ENCODE peak calls at places on chromosomes 11 and 22, in nine cellular contexts. One of them, this sample, is unnamed.

GRCh38 chr11:45812581-45813548 is 7.9 kb downstream of the SLC35C1 start:
- DNase-seq in cardiac muscle cell: no peak
- DNase-seq in suprapubic skin: no peak
- DNase-seq in GM06990: no peak
- DNase-seq in kidney: no peak
- DNase-seq in neural crest cell: no peak
- DNase-seq in fibroblast of lung: no peak
- DNase-seq in fibroblast of mammary gland: no peak
- DNase-seq in left lung: peak; percentile 22
- DNase-seq in this sample: no peak

GRCh38 chr22:43435851-43436535 is 24.2 kb downstream of the MPPED1 start:
- DNase-seq in cardiac muscle cell: no peak
- DNase-seq in suprapubic skin: no peak
- DNase-seq in GM06990: no peak
- DNase-seq in kidney: peak; percentile 61
- DNase-seq in neural crest cell: no peak
- DNase-seq in fibroblast of lung: no peak
- DNase-seq in fibroblast of mammary gland: no peak
- DNase-seq in left lung: no peak
- DNase-seq in this sample: no peak

GRCh38 chr22:25759825-25760231 is 17.8 kb downstream of the MYO18B start:
- DNase-seq in cardiac muscle cell: no peak
- DNase-seq in suprapubic skin: no peak
- DNase-seq in GM06990: no peak
- DNase-seq in kidney: no peak
- DNase-seq in neural crest cell: no peak
- DNase-seq in fibroblast of lung: peak; percentile 95
- DNase-seq in fibroblast of mammary gland: peak; percentile 98
- DNase-seq in left lung: no peak
- DNase-seq in this sample: no peak

GRCh38 chr11:128212324-128212723 is 375.0 kb downstream of the ETS1 start:
- DNase-seq in cardiac muscle cell: no peak
- DNase-seq in suprapubic skin: no peak
- DNase-seq in GM06990: no peak
- DNase-seq in kidney: no peak
- DNase-seq in neural crest cell: no peak
- DNase-seq in fibroblast of lung: no peak
- DNase-seq in fibroblast of mammary gland: no peak
- DNase-seq in left lung: no peak
- DNase-seq in this sample: no peak

GRCh38 chr11:22467741-22468140 is 129.6 kb downstream of the SLC17A6 start:
- DNase-seq in cardiac muscle cell: no peak
- DNase-seq in suprapubic skin: no peak
- DNase-seq in GM06990: no peak
- DNase-seq in kidney: no peak
- DNase-seq in neural crest cell: no peak
- DNase-seq in fibroblast of lung: no peak
- DNase-seq in fibroblast of mammary gland: no peak
- DNase-seq in left lung: no peak
- DNase-seq in this sample: no peak

GRCh38 chr11:14414470-14415461 is 55.8 kb upstream of the RRAS2 start:
- DNase-seq in cardiac muscle cell: no peak
- DNase-seq in suprapubic skin: no peak
- DNase-seq in GM06990: peak; percentile 22
- DNase-seq in kidney: no peak
- DNase-seq in neural crest cell: no peak
- DNase-seq in fibroblast of lung: peak; percentile 33
- DNase-seq in fibroblast of mammary gland: peak; percentile 54
- DNase-seq in left lung: no peak
- DNase-seq in this sample: no peak

GRCh38 chr11:3903207-3903896 is 47.9 kb downstream of the STIM1 start:
- DNase-seq in cardiac muscle cell: no peak
- DNase-seq in suprapubic skin: no peak
- DNase-seq in GM06990: no peak
- DNase-seq in kidney: no peak
- DNase-seq in neural crest cell: no peak
- DNase-seq in fibroblast of lung: no peak
- DNase-seq in fibroblast of mammary gland: no peak
- DNase-seq in left lung: no peak
- DNase-seq in this sample: no peak

GRCh38 chr11:64384981-64385952 is 26.3 kb downstream of the RPS6KA4 start:
- DNase-seq in cardiac muscle cell: peak; percentile 48
- DNase-seq in suprapubic skin: no peak
- DNase-seq in GM06990: no peak
- DNase-seq in kidney: no peak
- DNase-seq in neural crest cell: no peak
- DNase-seq in fibroblast of lung: no peak
- DNase-seq in fibroblast of mammary gland: no peak
- DNase-seq in left lung: peak; percentile 40
- DNase-seq in this sample: no peak

GRCh38 chr11:2451916-2452694 is 7.3 kb downstream of the KCNQ1 start:
- DNase-seq in cardiac muscle cell: no peak
- DNase-seq in suprapubic skin: peak; percentile 50
- DNase-seq in GM06990: no peak
- DNase-seq in kidney: no peak
- DNase-seq in neural crest cell: no peak
- DNase-seq in fibroblast of lung: no peak
- DNase-seq in fibroblast of mammary gland: peak; percentile 23
- DNase-seq in left lung: peak; percentile 21
- DNase-seq in this sample: no peak

GRCh38 chr11:10844364-10844763 is 13.5 kb downstream of the ZBED5 start:
- DNase-seq in cardiac muscle cell: no peak
- DNase-seq in suprapubic skin: no peak
- DNase-seq in GM06990: no peak
- DNase-seq in kidney: no peak
- DNase-seq in neural crest cell: no peak
- DNase-seq in fibroblast of lung: no peak
- DNase-seq in fibroblast of mammary gland: no peak
- DNase-seq in left lung: no peak
- DNase-seq in this sample: no peak

GRCh38 chr11:14773755-14774154 is 118.3 kb downstream of the CYP2R1 start:
- DNase-seq in cardiac muscle cell: no peak
- DNase-seq in suprapubic skin: no peak
- DNase-seq in GM06990: no peak
- DNase-seq in kidney: no peak
- DNase-seq in neural crest cell: no peak
- DNase-seq in fibroblast of lung: peak; percentile 22
- DNase-seq in fibroblast of mammary gland: peak; percentile 5
- DNase-seq in left lung: no peak
- DNase-seq in this sample: no peak

GRCh38 chr11:75626692-75627536 is 41.9 kb downstream of the MAP6 start:
- DNase-seq in cardiac muscle cell: no peak
- DNase-seq in suprapubic skin: no peak
- DNase-seq in GM06990: no peak
- DNase-seq in kidney: no peak
- DNase-seq in neural crest cell: no peak
- DNase-seq in fibroblast of lung: no peak
- DNase-seq in fibroblast of mammary gland: peak; percentile 39
- DNase-seq in left lung: no peak
- DNase-seq in this sample: no peak

GRCh38 chr11:120182790-120183491 is 27.9 kb upstream of the OAF start:
- DNase-seq in cardiac muscle cell: peak; percentile 74
- DNase-seq in suprapubic skin: peak; percentile 58
- DNase-seq in GM06990: no peak
- DNase-seq in kidney: peak; percentile 48
- DNase-seq in neural crest cell: no peak
- DNase-seq in fibroblast of lung: no peak
- DNase-seq in fibroblast of mammary gland: peak; percentile 72
- DNase-seq in left lung: peak; percentile 37
- DNase-seq in this sample: peak; percentile 62

GRCh38 chr11:120179071-120179672 is 31.7 kb upstream of the OAF start:
- DNase-seq in cardiac muscle cell: no peak
- DNase-seq in suprapubic skin: peak; percentile 49
- DNase-seq in GM06990: no peak
- DNase-seq in kidney: peak; percentile 33
- DNase-seq in neural crest cell: no peak
- DNase-seq in fibroblast of lung: no peak
- DNase-seq in fibroblast of mammary gland: peak; percentile 68
- DNase-seq in left lung: no peak
- DNase-seq in this sample: peak; percentile 52

GRCh38 chr11:120181446-120181992 is 29.3 kb upstream of the OAF start:
- DNase-seq in cardiac muscle cell: no peak
- DNase-seq in suprapubic skin: peak; percentile 42
- DNase-seq in GM06990: no peak
- DNase-seq in kidney: peak; percentile 19
- DNase-seq in neural crest cell: no peak
- DNase-seq in fibroblast of lung: no peak
- DNase-seq in fibroblast of mammary gland: no peak
- DNase-seq in left lung: no peak
- DNase-seq in this sample: peak; percentile 52

GRCh38 chr11:120182357-120182756 is 28.5 kb upstream of the OAF start:
- DNase-seq in cardiac muscle cell: no peak
- DNase-seq in suprapubic skin: peak; percentile 48
- DNase-seq in GM06990: no peak
- DNase-seq in kidney: peak; percentile 52
- DNase-seq in neural crest cell: no peak
- DNase-seq in fibroblast of lung: no peak
- DNase-seq in fibroblast of mammary gland: no peak
- DNase-seq in left lung: no peak
- DNase-seq in this sample: peak; percentile 60

GRCh38 chr11:120180571-120181445 is 30.0 kb upstream of the OAF start:
- DNase-seq in cardiac muscle cell: no peak
- DNase-seq in suprapubic skin: peak; percentile 66
- DNase-seq in GM06990: no peak
- DNase-seq in kidney: peak; percentile 50
- DNase-seq in neural crest cell: no peak
- DNase-seq in fibroblast of lung: peak; percentile 19
- DNase-seq in fibroblast of mammary gland: peak; percentile 96
- DNase-seq in left lung: peak; percentile 25
- DNase-seq in this sample: peak; percentile 60
- TF ChIP-seq CTCF in cardiac muscle cell: peak; percentile 38
- TF ChIP-seq CTCF in suprapubic skin: no peak
- TF ChIP-seq CTCF in GM06990: no peak
- TF ChIP-seq CTCF in kidney: no peak
- TF ChIP-seq CTCF in neural crest cell: no peak
- TF ChIP-seq CTCF in fibroblast of lung: no peak
- TF ChIP-seq CTCF in fibroblast of mammary gland: peak; percentile 53
- TF ChIP-seq CTCF in left lung: no peak
- TF ChIP-seq CTCF in this sample: peak; percentile 42

DNA sequence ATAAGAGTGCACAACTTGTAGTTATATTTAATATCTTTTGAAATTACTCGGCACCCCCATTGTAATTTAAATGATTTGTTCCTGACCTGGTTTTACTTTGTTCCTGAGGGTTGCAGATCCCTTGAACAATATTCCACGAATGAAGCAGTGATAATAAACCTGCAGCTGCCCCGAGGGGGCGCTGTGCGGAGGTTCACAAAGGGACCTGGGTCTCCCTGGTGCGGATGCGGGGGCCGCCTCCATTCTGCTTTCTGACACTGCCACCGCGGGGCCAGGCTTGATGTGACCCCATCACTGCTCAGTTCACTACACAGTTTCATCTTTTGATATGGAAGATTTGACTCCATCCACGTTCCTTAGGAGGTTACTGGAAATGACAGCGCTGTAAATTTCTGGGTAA is 62.9 kb upstream of the PRODH start:
- DNase-seq in cardiac muscle cell: peak; percentile 13
- DNase-seq in suprapubic skin: no peak
- DNase-seq in GM06990: no peak
- DNase-seq in kidney: no peak
- DNase-seq in neural crest cell: peak; percentile 17
- DNase-seq in fibroblast of lung: no peak
- DNase-seq in fibroblast of mammary gland: no peak
- DNase-seq in left lung: no peak
- DNase-seq in this sample: no peak
- TF ChIP-seq CTCF in cardiac muscle cell: peak; percentile 33
- TF ChIP-seq CTCF in suprapubic skin: no peak
- TF ChIP-seq CTCF in GM06990: peak; percentile 44
- TF ChIP-seq CTCF in kidney: no peak
- TF ChIP-seq CTCF in neural crest cell: peak; percentile 50
- TF ChIP-seq CTCF in fibroblast of lung: no peak
- TF ChIP-seq CTCF in fibroblast of mammary gland: peak; percentile 28
- TF ChIP-seq CTCF in left lung: no peak
- TF ChIP-seq CTCF in this sample: peak; percentile 62

DNA sequence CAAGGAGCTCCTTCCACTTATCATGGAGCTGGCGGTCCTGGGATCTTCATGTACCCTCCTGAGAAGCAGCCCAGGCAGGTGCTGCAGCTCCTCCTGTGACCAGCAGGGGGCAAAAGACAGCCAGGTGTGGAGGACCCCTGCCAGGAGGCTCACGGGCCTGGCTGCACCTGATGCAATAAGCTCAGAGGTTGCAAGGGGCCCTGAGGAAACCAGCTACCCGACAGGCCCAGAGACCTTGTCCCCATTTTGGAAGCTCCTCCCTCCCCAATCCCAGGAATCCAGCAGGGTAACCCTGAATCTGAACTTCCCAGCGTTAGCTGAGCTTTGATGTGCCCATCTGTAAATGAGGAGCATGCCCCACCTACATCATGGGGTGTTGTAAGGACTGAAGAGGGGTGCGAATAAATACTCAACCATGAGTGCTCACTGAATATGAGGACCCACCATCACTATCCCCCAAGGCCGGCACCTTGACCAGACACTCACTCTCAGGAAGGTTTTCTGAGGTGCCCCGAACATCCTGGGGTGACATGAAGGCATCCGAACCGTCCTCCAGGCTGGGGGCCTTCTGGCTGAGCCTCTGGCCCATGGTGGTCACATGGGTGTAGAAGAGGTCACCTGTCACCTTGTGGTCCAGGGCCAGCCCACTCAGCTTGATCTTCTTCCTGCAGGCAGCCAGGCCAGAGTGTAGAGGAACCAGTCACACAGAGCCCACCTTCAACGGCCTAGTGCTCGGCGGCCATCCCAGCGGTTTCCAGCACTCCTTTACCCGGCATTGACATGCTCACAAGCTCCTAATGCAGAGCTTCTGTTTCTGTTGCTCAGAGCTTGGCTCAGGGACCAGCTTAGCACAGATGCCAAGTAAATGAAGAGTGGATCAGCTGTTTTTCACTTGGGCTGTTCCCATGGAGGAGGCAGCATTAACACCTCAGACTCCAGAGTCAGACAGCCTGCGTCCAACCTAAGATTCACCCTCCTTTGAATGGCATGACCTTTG is 21.7 kb downstream of the SLC43A1 start:
- DNase-seq in cardiac muscle cell: peak; percentile 65
- DNase-seq in suprapubic skin: no peak
- DNase-seq in GM06990: no peak
- DNase-seq in kidney: peak; percentile 85
- DNase-seq in neural crest cell: peak; percentile 44
- DNase-seq in fibroblast of lung: no peak
- DNase-seq in fibroblast of mammary gland: no peak
- DNase-seq in left lung: peak; percentile 60
- DNase-seq in this sample: no peak
- TF ChIP-seq CTCF in cardiac muscle cell: peak; percentile 95
- TF ChIP-seq CTCF in suprapubic skin: peak; percentile 91
- TF ChIP-seq CTCF in GM06990: peak; percentile 93
- TF ChIP-seq CTCF in kidney: peak; percentile 91
- TF ChIP-seq CTCF in neural crest cell: peak; percentile 89
- TF ChIP-seq CTCF in fibroblast of lung: peak; percentile 88
- TF ChIP-seq CTCF in fibroblast of mammary gland: peak; percentile 80
- TF ChIP-seq CTCF in left lung: peak; percentile 89
- TF ChIP-seq CTCF in this sample: peak; percentile 87

DNA sequence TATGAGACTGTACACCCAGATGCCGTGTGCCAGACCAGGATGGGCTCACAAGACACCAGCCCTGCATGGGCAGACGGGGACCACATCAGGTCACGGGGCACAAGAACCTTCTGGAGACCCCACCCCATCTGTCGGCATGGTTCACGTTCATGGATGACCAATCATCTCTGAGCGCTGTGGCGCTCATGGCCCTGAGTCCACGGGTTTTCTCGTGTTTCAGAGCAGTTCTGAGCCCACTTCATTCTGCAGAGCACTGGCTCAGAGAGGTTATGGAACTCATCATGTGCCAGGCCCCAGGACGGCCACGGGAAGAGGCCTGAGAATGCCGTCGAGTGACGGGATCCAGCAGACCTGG is 63.0 kb upstream of the PPARA start:
- DNase-seq in cardiac muscle cell: no peak
- DNase-seq in suprapubic skin: no peak
- DNase-seq in GM06990: no peak
- DNase-seq in kidney: no peak
- DNase-seq in neural crest cell: no peak
- DNase-seq in fibroblast of lung: no peak
- DNase-seq in fibroblast of mammary gland: no peak
- DNase-seq in left lung: no peak
- DNase-seq in this sample: no peak
- TF ChIP-seq CTCF in cardiac muscle cell: no peak
- TF ChIP-seq CTCF in suprapubic skin: no peak
- TF ChIP-seq CTCF in GM06990: no peak
- TF ChIP-seq CTCF in kidney: no peak
- TF ChIP-seq CTCF in neural crest cell: no peak
- TF ChIP-seq CTCF in fibroblast of lung: no peak
- TF ChIP-seq CTCF in fibroblast of mammary gland: no peak
- TF ChIP-seq CTCF in left lung: no peak
- TF ChIP-seq CTCF in this sample: no peak